ENCODE peak calls at places on chromosomes 12 and 14, in five cellular contexts. Z, R, J, O and B are unnamed samples.

GRCh38 chr14:101491841-101492240 is 69.5 kb upstream of the DIO3 start:
- DNase-seq in Z (peak; percentile 35), R (no peak), J (no peak), O (no peak), B (no peak)

GRCh38 chr14:37139710-37140109 is 32.7 kb downstream of the SLC25A21 start:
- DNase-seq in Z (no peak), R (no peak), J (no peak), O (no peak), B (no peak)

GRCh38 chr14:91396959-91397815 is 20.4 kb downstream of the CCDC88C start:
- DNase-seq in Z (no peak), R (no peak), J (peak; percentile 88), O (peak; percentile 90), B (peak; percentile 71)

GRCh38 chr14:101370593-101371569 is 190.4 kb upstream of the DIO3 start:
- DNase-seq in Z (no peak), R (no peak), J (no peak), O (no peak), B (no peak)

GRCh38 chr12:19530631-19531020 is 91.3 kb downstream of the AEBP2 start:
- DNase-seq in Z (no peak), R (no peak), J (no peak), O (no peak), B (no peak)

GRCh38 chr12:30622509-30622908 is 73.2 kb downstream of the IPO8 start:
- DNase-seq in Z (no peak), R (no peak), J (no peak), O (no peak), B (no peak)

GRCh38 chr14:51081712-51082111 is 13.2 kb downstream of the TRIM9 start:
- DNase-seq in Z (no peak), R (no peak), J (peak; percentile 62), O (no peak), B (no peak)

GRCh38 chr12:75488553-75488952 is 8.0 kb downstream of the GLIPR1 start:
- DNase-seq in Z (no peak), R (no peak), J (no peak), O (peak; percentile 39), B (no peak)

GRCh38 chr12:69900720-69901131 is 75.7 kb downstream of the MYRFL start:
- DNase-seq in Z (peak; percentile 78), R (peak; percentile 25), J (peak; percentile 77), O (peak; percentile 62), B (peak; percentile 34)

GRCh38 chr14:33954016-33954598 is 3.2 kb upstream of the EGLN3 start:
- DNase-seq in Z (no peak), R (no peak), J (no peak), O (no peak), B (no peak)

GRCh38 chr12:108333898-108334699 is 5.0 kb downstream of the CMKLR1 start:
- DNase-seq in Z (no peak), R (no peak), J (no peak), O (no peak), B (no peak)

GRCh38 chr14:34710744-34711143 is 3.6 kb downstream of the CFL2 start:
- DNase-seq in Z (no peak), R (no peak), J (no peak), O (no peak), B (no peak)

GRCh38 chr14:101600336-101600890 is 39.1 kb downstream of the DIO3 start:
- DNase-seq in Z (no peak), R (no peak), J (no peak), O (peak; percentile 39), B (peak; percentile 29)

GRCh38 chr14:43790681-43791080 is 716.4 kb downstream of the FSCB start:
- DNase-seq in Z (no peak), R (no peak), J (no peak), O (no peak), B (no peak)

GRCh38 chr12:76091245-76091757 is 6.8 kb upstream of the NAP1L1 start:
- DNase-seq in Z (no peak), R (no peak), J (no peak), O (no peak), B (no peak)

GRCh38 chr12:113479578-113480335 is 8.1 kb upstream of the LHX5 start:
- DNase-seq in Z (no peak), R (no peak), J (no peak), O (peak; percentile 29), B (no peak)

GRCh38 chr12:26723379-26724308 is 109.3 kb downstream of the ITPR2 start:
- DNase-seq in Z (no peak), R (no peak), J (no peak), O (no peak), B (no peak)

GRCh38 chr12:12007001-12007712 is 63.6 kb upstream of the BCL2L14 start:
- DNase-seq in Z (no peak), R (no peak), J (no peak), O (no peak), B (no peak)

GRCh38 chr14:54814076-54814475 is 88.5 kb downstream of the GCH1 start:
- DNase-seq in Z (no peak), R (no peak), J (no peak), O (peak; percentile 32), B (no peak)

GRCh38 chr12:126051611-126052107 is 986.4 kb downstream of the AACS start:
- DNase-seq in Z (no peak), R (no peak), J (no peak), O (no peak), B (no peak)

GRCh38 chr12:62934799-62935674 is at the start of gene PPM1H:
- DNase-seq in Z (peak; percentile 69), R (no peak), J (peak; percentile 82), O (peak; percentile 72), B (no peak)

GRCh38 chr14:52730708-52731111 is 744 bp downstream of the STYX start:
- DNase-seq in Z (no peak), R (no peak), J (no peak), O (no peak), B (no peak)

GRCh38 chr12:93376436-93377251 is 1.1 kb upstream of the NUDT4 start:
- DNase-seq in Z (peak; percentile 74), R (no peak), J (peak; percentile 51), O (no peak), B (no peak)

GRCh38 chr12:106739318-106739717 is 35.2 kb upstream of the RIC8B start:
- DNase-seq in Z (no peak), R (no peak), J (no peak), O (no peak), B (no peak)

GRCh38 chr12:76489737-76490136 is 69.8 kb downstream of the OSBPL8 start:
- DNase-seq in Z (no peak), R (no peak), J (no peak), O (no peak), B (no peak)

GRCh38 chr14:21015312-21015711 is 9.5 kb downstream of the NDRG2 start:
- DNase-seq in Z (no peak), R (no peak), J (no peak), O (no peak), B (no peak)

GRCh38 chr14:75046899-75047298 is 4.4 kb downstream of the MLH3 start:
- DNase-seq in Z (no peak), R (no peak), J (no peak), O (no peak), B (no peak)

GRCh38 chr12:10214877-10215267 is 2.2 kb downstream of the GABARAPL1 start:
- DNase-seq in Z (no peak), R (no peak), J (no peak), O (no peak), B (no peak)

GRCh38 chr12:115666168-115666567 is 611.3 kb downstream of the MED13L start:
- DNase-seq in Z (no peak), R (no peak), J (no peak), O (no peak), B (no peak)

GRCh38 chr12:1034726-1035457 is 43.9 kb downstream of the ERC1 start:
- DNase-seq in Z (no peak), R (no peak), J (no peak), O (no peak), B (no peak)

GRCh38 chr14:56813143-56813551 is 2.9 kb upstream of the OTX2 start:
- DNase-seq in Z (no peak), R (no peak), J (no peak), O (no peak), B (no peak)

GRCh38 chr14:56815301-56815700 is 5.0 kb upstream of the OTX2 start:
- DNase-seq in Z (no peak), R (no peak), J (no peak), O (no peak), B (no peak)

GRCh38 chr14:56816575-56817391 is 6.5 kb upstream of the OTX2 start:
- DNase-seq in Z (no peak), R (no peak), J (no peak), O (no peak), B (no peak)

GRCh38 chr14:56812364-56813103 is 2.3 kb upstream of the OTX2 start:
- DNase-seq in Z (no peak), R (no peak), J (no peak), O (no peak), B (no peak)

GRCh38 chr14:56814468-56815074 is 4.3 kb upstream of the OTX2 start:
- DNase-seq in Z (no peak), R (no peak), J (no peak), O (no peak), B (no peak)
- H3K27me3 ChIP-seq in Z (peaks cover 18% of the 10 kb centered on the region), R (peaks cover 9% of the 10 kb centered on the region), J (peaks cover 100% of the 10 kb centered on the region), O (peaks cover 21% of the 10 kb centered on the region), B (peaks cover 28% of the 10 kb centered on the region)

GRCh38 chr14:94769413-94770250 is at the start of gene GSC:
- DNase-seq in Z (no peak), R (no peak), J (peak; percentile 17), O (no peak), B (no peak)
- H3K27me3 ChIP-seq in Z (peaks cover 31% of the 10 kb centered on the region), R (peaks cover 29% of the 10 kb centered on the region), J (peaks cover 100% of the 10 kb centered on the region), O (no peaks in the 10 kb centered on the region), B (peaks cover 40% of the 10 kb centered on the region)

DNA sequence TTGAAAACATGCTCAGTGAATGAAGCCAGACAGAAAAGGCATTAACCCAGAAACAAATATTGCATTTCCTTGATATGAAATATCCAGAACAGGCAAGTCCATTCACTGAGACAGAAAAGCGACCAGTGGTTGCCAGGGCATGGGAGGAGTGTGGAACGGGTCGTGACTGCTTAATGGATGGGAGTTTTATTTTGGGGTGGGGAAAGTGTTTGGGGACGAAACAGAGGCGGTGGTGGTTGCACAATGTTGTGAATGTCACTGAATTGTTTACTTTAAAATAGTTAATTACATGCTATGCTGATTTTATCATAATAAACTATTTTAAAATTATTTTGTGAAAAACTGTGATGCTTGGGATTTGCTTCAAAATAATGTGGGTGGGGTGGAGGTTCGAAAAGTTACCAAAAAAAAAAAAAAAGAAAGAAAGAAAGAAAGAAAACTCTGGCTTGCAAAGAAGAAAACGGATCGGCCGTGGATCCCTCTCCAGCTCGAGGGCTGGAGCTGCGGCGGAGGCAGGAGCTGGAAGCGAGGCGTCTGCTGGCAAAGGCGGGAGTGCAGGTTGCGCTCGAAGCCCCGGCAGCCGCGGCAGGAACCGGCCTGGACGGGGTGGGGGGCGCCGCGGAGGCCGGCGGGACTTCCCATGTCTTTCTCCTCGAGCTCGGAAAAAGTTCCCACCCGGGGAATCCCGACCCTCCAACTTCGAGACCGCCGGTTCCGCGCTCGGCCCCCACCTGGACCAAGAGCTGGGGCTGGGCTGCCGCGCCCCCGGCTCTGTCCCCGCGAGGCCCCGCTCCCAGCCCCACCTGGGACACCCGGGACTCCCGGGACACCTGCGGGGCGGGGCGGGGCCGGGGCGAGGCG is 524 bp upstream of the P2RX2 start:
- DNase-seq in Z (no peak), R (no peak), J (no peak), O (no peak), B (peak; percentile 21)
- H3K27me3 ChIP-seq in Z (peaks cover 26% of the 10 kb centered on the region), R (peaks cover 9% of the 10 kb centered on the region), J (peaks cover 61% of the 10 kb centered on the region), O (no peaks in the 10 kb centered on the region), B (peaks cover 13% of the 10 kb centered on the region)

GRCh38 chr12:98057701-98058100 is 457.7 kb upstream of the TMPO start:
- DNase-seq in Z (no peak), R (no peak), J (no peak), O (no peak), B (no peak)
- H3K27me3 ChIP-seq in Z (no peaks in the 10 kb centered on the region), R (no peaks in the 10 kb centered on the region), J (no peaks in the 10 kb centered on the region), O (no peaks in the 10 kb centered on the region), B (no peaks in the 10 kb centered on the region)

GRCh38 chr12:123576611-123577010 is 7.7 kb upstream of the TMED2 start:
- DNase-seq in Z (no peak), R (no peak), J (no peak), O (no peak), B (no peak)
- H3K27me3 ChIP-seq in Z (no peaks in the 10 kb centered on the region), R (no peaks in the 10 kb centered on the region), J (no peaks in the 10 kb centered on the region), O (no peaks in the 10 kb centered on the region), B (no peaks in the 10 kb centered on the region)